ENCODE peak calls at places on chromosomes 13 and 19, in four cellular contexts. N, Q, O and G are unnamed samples.

GRCh38 chr13:20191902-20192469 is 752 bp downstream of the GJB2 start:
- DNase-seq in N (no peak), Q (peak), O (peak), G (peak)

GRCh38 chr19:16496613-16496983 is 404 bp downstream of the C19orf44 start:
- DNase-seq in N (peak), Q (no peak), O (peak), G (no peak)

GRCh38 chr19:51422053-51422448 is 4.6 kb upstream of the SIGLEC10 start:
- DNase-seq in N (peak), Q (peak), O (peak), G (peak)

GRCh38 chr13:69194130-69194529 is 913.5 kb upstream of the ATXN8OS start:
- DNase-seq in N (no peak), Q (no peak), O (no peak), G (no peak)

GRCh38 chr13:59537500-59537899 is 626.2 kb downstream of the DIAPH3 start:
- DNase-seq in N (no peak), Q (no peak), O (no peak), G (no peak)

GRCh38 chr19:30722801-30723200 is 350.6 kb downstream of the ZNF536 start:
- DNase-seq in N (no peak), Q (no peak), O (no peak), G (no peak)

GRCh38 chr13:43046259-43046658 is 22.9 kb downstream of the DNAJC15 start:
- DNase-seq in N (no peak), Q (no peak), O (no peak), G (no peak)

GRCh38 chr13:36453518-36453917 is 21.2 kb downstream of the CCNA1 start:
- DNase-seq in N (peak), Q (no peak), O (peak), G (no peak)

GRCh38 chr19:17172624-17173345 is 42.4 kb upstream of the USE1 start:
- DNase-seq in N (no peak), Q (no peak), O (no peak), G (no peak)

GRCh38 chr13:34462843-34463242 is 479.2 kb upstream of the NBEA start:
- DNase-seq in N (peak), Q (no peak), O (peak), G (no peak)

GRCh38 chr19:12749938-12750521 is 1.6 kb upstream of the BEST2 start:
- DNase-seq in N (no peak), Q (no peak), O (peak), G (no peak)

GRCh38 chr13:46598140-46598819 is 45.3 kb downstream of the LRCH1 start:
- DNase-seq in N (no peak), Q (peak), O (no peak), G (no peak)

GRCh38 chr13:70960841-70961443 is 852.7 kb upstream of the KLHL1 start:
- DNase-seq in N (peak), Q (peak), O (peak), G (peak)

GRCh38 chr19:5154129-5154798 is 185.4 kb downstream of the KDM4B start:
- DNase-seq in N (no peak), Q (peak), O (peak), G (peak)

GRCh38 chr19:15323496-15324235 is 8.7 kb downstream of the BRD4 start:
- DNase-seq in N (peak), Q (peak), O (peak), G (no peak)

GRCh38 chr13:26011996-26012688 is 39.7 kb downstream of the SHISA2 start:
- DNase-seq in N (no peak), Q (no peak), O (peak), G (peak)

GRCh38 chr13:114077938-114078335 is 54.5 kb downstream of the RASA3 start:
- DNase-seq in N (peak), Q (no peak), O (peak), G (no peak)

GRCh38 chr19:34487651-34488051 is 6.1 kb downstream of the WTIP start:
- DNase-seq in N (no peak), Q (no peak), O (no peak), G (no peak)

GRCh38 chr13:110475550-110476219 is 85.8 kb downstream of the RAB20 start:
- DNase-seq in N (no peak), Q (no peak), O (no peak), G (no peak)

GRCh38 chr13:94389544-94390351 is 89.7 kb downstream of the DCT start:
- DNase-seq in N (peak), Q (no peak), O (no peak), G (no peak)

GRCh38 chr19:31260171-31260933 is 88.9 kb downstream of the TSHZ3 start:
- DNase-seq in N (no peak), Q (no peak), O (no peak), G (no peak)

GRCh38 chr13:71879945-71880344 is 12.9 kb upstream of the DACH1 start:
- DNase-seq in N (no peak), Q (no peak), O (no peak), G (no peak)

GRCh38 chr13:36154567-36155231 is 23.5 kb upstream of the DCLK1 start:
- DNase-seq in N (no peak), Q (no peak), O (peak), G (peak)

GRCh38 chr13:102638741-102639140 is 42.0 kb downstream of the TPP2 start:
- DNase-seq in N (no peak), Q (no peak), O (no peak), G (no peak)

GRCh38 chr13:51981355-51981754 is 29.9 kb downstream of the ATP7B start:
- DNase-seq in N (no peak), Q (no peak), O (peak), G (no peak)

GRCh38 chr19:3276341-3276799 is 51.9 kb downstream of the CELF5 start:
- DNase-seq in N (no peak), Q (peak), O (peak), G (peak)

GRCh38 chr19:47725759-47726401 is 12.7 kb downstream of the EHD2 start:
- DNase-seq in N (no peak), Q (no peak), O (no peak), G (no peak)

GRCh38 chr19:2973229-2973628 is 4.1 kb upstream of the TLE6 start:
- DNase-seq in N (no peak), Q (no peak), O (peak), G (no peak)

GRCh38 chr19:46924874-46925547 is 64.2 kb downstream of the ARHGAP35 start:
- DNase-seq in N (peak), Q (peak), O (no peak), G (peak)

GRCh38 chr19:8877854-8878705 is 45.9 kb downstream of the MBD3L1 start:
- DNase-seq in N (no peak), Q (peak), O (no peak), G (no peak)

GRCh38 chr19:34481861-34482379 is 362 bp downstream of the WTIP start:
- DNase-seq in N (no peak), Q (no peak), O (peak), G (no peak)

GRCh38 chr13:75635101-75635620 is 969 bp upstream of the LMO7 start:
- DNase-seq in N (no peak), Q (no peak), O (peak), G (peak)

DNA sequence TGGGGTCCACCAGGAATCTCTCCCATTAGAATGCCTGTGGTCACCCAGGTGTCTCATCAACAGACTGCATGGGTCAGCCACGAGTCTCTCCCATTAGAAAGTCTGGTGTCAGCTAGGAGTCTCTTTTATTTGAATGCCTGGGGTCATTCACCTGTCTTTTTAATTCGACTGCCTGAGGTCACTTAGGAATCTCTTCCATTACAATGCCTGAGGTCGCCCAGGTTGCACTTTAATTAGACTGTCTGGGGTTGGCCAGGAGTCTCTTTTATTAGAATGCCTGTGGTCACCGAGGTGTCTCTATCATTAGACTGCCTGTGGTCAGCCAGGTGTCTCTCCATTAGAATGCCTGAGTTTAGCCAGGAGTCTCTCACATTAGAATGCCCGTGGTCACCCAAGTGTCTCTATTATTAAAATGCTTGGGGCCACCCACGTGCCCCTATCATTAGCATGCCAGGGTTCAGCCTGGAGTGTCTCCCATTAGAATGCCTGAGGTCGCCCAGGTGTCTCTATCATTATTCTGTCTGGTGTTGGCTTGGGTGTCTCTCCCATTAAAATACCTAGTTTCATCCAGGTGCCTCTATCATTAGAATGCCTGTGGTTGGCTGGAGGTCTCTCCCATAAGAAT is 1474.3 kb downstream of the UQCRFS1 start:
- DNase-seq in N (no peak), Q (no peak), O (no peak), G (no peak)
- TF ChIP-seq CTCF in N (no peak), Q (no peak), O (no peak), G (no peak)

DNA sequence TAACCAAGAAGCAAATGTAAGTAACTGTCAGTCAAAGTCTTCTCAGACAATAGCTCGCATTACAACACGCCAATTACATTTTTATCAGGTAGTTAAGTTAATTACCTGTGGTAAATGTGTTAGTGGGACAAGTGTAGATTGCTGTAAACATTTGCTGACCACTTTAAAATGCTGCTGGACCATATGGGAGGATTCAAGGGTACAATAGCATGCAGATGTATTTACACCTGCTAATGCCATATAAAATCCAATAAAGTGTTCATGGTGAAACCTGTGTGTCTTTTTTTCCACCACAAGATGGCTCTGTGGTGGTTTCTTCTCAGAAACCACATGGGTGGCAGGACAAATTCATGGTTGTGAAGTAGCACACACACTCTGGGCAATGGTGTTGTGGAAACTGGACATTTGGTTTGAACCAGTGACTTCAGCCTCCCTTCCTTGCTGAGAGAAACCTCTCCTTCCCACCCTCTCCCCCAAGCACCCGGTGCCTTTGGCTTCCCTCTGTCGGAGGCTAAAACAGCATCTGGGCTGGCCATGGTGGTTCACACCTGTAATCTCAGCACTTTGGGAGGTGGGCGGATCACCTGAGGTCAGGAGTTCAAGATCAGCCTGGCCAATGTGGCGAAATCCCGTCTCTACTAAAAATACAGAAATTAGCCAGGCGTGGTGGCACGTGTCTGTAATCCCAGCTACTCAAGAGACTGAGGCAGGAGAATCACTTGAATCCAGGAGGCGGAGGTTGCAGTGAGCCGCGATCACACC is 18.1 kb upstream of the GTF3A start:
- DNase-seq in N (peak), Q (peak), O (peak), G (peak)
- TF ChIP-seq CTCF in N (peak), Q (peak), O (peak), G (peak)

GRCh38 chr19:29084266-29084665 is 128.7 kb downstream of the UQCRFS1 start:
- DNase-seq in N (peak), Q (peak), O (no peak), G (no peak)
- TF ChIP-seq CTCF in N (peak), Q (peak), O (no peak), G (no peak)

GRCh38 chr13:30017880-30018279 is 167.5 kb upstream of the UBL3 start:
- DNase-seq in N (no peak), Q (no peak), O (peak), G (no peak)
- TF ChIP-seq CTCF in N (no peak), Q (no peak), O (peak), G (no peak)

GRCh38 chr19:11142528-11143171 is 12.9 kb downstream of the SPC24 start:
- DNase-seq in N (peak), Q (no peak), O (peak), G (no peak)

GRCh38 chr19:11138659-11139526 is 16.7 kb downstream of the SPC24 start:
- DNase-seq in N (peak), Q (no peak), O (peak), G (no peak)

GRCh38 chr19:11140896-11141295 is 14.7 kb downstream of the SPC24 start:
- DNase-seq in N (no peak), Q (no peak), O (no peak), G (no peak)

GRCh38 chr19:11145147-11145924 is 10.2 kb downstream of the SPC24 start:
- DNase-seq in N (no peak), Q (no peak), O (no peak), G (no peak)

GRCh38 chr19:11141937-11142527 is 13.6 kb downstream of the SPC24 start:
- DNase-seq in N (no peak), Q (no peak), O (no peak), G (no peak)
- TF ChIP-seq CTCF in N (no peak), Q (no peak), O (peak), G (no peak)

GRCh38 chr13:33262997-33263396 is 22.6 kb downstream of the STARD13 start:
- DNase-seq in N (no peak), Q (peak), O (no peak), G (peak)
- TF ChIP-seq CTCF in N (peak), Q (peak), O (peak), G (no peak)

GRCh38 chr19:37987356-37988332 is 80.6 kb downstream of the SIPA1L3 start:
- DNase-seq in N (no peak), Q (peak), O (no peak), G (no peak)
- TF ChIP-seq CTCF in N (peak), Q (peak), O (peak), G (no peak)